ENCODE peak calls at places on chromosomes 11 and 22, in four cellular contexts. U is thoracic aorta; Z is ovary; T is CD8-positive, alpha-beta T cell. H is an unnamed sample.

GRCh38 chr11:75733346-75734107 is 15.9 kb downstream of the MOGAT2 start:
- DNase-seq in U (no peak), Z (no peak), T (no peak), H (no peak)

GRCh38 chr11:26914968-26915367 is 78.9 kb upstream of the FIBIN start:
- DNase-seq in U (no peak), Z (no peak), T (no peak), H (no peak)

GRCh38 chr22:37082251-37082650 is 27.3 kb downstream of the TMPRSS6 start:
- DNase-seq in U (no peak), Z (no peak), T (no peak), H (no peak)

GRCh38 chr11:34300571-34301295 is 57.1 kb downstream of the ABTB2 start:
- DNase-seq in U (no peak), Z (no peak), T (no peak), H (no peak)

GRCh38 chr11:120334894-120335462 is 1.2 kb upstream of the ARHGEF12 start:
- DNase-seq in U (peak; percentile 46), Z (peak; percentile 64), T (peak; percentile 37), H (peak; percentile 58)

GRCh38 chr22:17281026-17281809 is 62.0 kb upstream of the ADA2 start:
- DNase-seq in U (no peak), Z (no peak), T (no peak), H (no peak)

GRCh38 chr11:114928260-114928870 is 250.0 kb downstream of the NXPE2 start:
- DNase-seq in U (no peak), Z (no peak), T (no peak), H (peak; percentile 80)

GRCh38 chr11:131671320-131671719 is 300.9 kb downstream of the NTM start:
- DNase-seq in U (no peak), Z (no peak), T (no peak), H (no peak)

GRCh38 chr22:46069518-46070214 is 80.7 kb upstream of the PPARA start:
- DNase-seq in U (peak; percentile 71), Z (peak; percentile 94), T (peak; percentile 43), H (no peak)

GRCh38 chr11:111582881-111583280 is 19.4 kb upstream of the SIK2 start:
- DNase-seq in U (no peak), Z (no peak), T (no peak), H (no peak)

GRCh38 chr11:83706581-83706980 is 420.4 kb upstream of the CCDC90B start:
- DNase-seq in U (no peak), Z (no peak), T (no peak), H (no peak)

GRCh38 chr11:75420224-75421034 is 12.6 kb downstream of the KLHL35 start:
- DNase-seq in U (no peak), Z (no peak), T (no peak), H (peak; percentile 55)

GRCh38 chr22:48135641-48136040 is 1373.2 kb downstream of the TBC1D22A start:
- DNase-seq in U (no peak), Z (no peak), T (no peak), H (no peak)

GRCh38 chr22:47195676-47196492 is 433.4 kb downstream of the TBC1D22A start:
- DNase-seq in U (no peak), Z (no peak), T (no peak), H (no peak)

GRCh38 chr11:115580927-115581680 is 76.9 kb upstream of the CADM1 start:
- DNase-seq in U (no peak), Z (no peak), T (no peak), H (peak; percentile 49)

GRCh38 chr11:106321601-106322000 is 244.1 kb downstream of the AASDHPPT start:
- DNase-seq in U (no peak), Z (no peak), T (no peak), H (no peak)

GRCh38 chr11:1792461-1792860 is 28.7 kb upstream of the CTSD start:
- DNase-seq in U (no peak), Z (no peak), T (no peak), H (no peak)

GRCh38 chr11:70087446-70088167 is 9.5 kb downstream of the ANO1 start:
- DNase-seq in U (no peak), Z (no peak), T (no peak), H (peak; percentile 48)

GRCh38 chr11:64858467-64859401 is 14.3 kb upstream of the CDC42BPG start:
- DNase-seq in U (no peak), Z (no peak), T (peak; percentile 73), H (no peak)

GRCh38 chr22:25509391-25509791 is 55.1 kb upstream of the GRK3 start:
- DNase-seq in U (no peak), Z (no peak), T (no peak), H (no peak)

GRCh38 chr11:61345170-61345610 is 12.2 kb downstream of the TKFC start:
- DNase-seq in U (no peak), Z (no peak), T (no peak), H (peak; percentile 55)

GRCh38 chr22:32476804-32477203 is 2.2 kb downstream of the FBXO7 start:
- DNase-seq in U (no peak), Z (no peak), T (no peak), H (no peak)

GRCh38 chr11:35064114-35064800 is 74.7 kb upstream of the CD44 start:
- DNase-seq in U (no peak), Z (no peak), T (no peak), H (no peak)

GRCh38 chr11:88603499-88603898 is 266.0 kb upstream of the CTSC start:
- DNase-seq in U (no peak), Z (no peak), T (no peak), H (no peak)

GRCh38 chr11:131643171-131643570 is 272.8 kb downstream of the NTM start:
- DNase-seq in U (no peak), Z (no peak), T (no peak), H (no peak)

GRCh38 chr11:98365941-98366340 is 654.8 kb upstream of the CNTN5 start:
- DNase-seq in U (no peak), Z (no peak), T (no peak), H (no peak)

GRCh38 chr22:27698830-27699229 is 102.7 kb downstream of the MN1 start:
- DNase-seq in U (no peak), Z (no peak), T (no peak), H (no peak)

GRCh38 chr22:30290318-30290678 is 993 bp upstream of the CASTOR1 start:
- DNase-seq in U (no peak), Z (peak; percentile 50), T (no peak), H (no peak)

GRCh38 chr22:30288414-30289125 is 735 bp downstream of the CASTOR1 start:
- DNase-seq in U (no peak), Z (peak; percentile 61), T (no peak), H (no peak)

GRCh38 chr22:30290679-30291333 is 1.5 kb upstream of the CASTOR1 start:
- DNase-seq in U (peak; percentile 84), Z (peak; percentile 90), T (no peak), H (peak; percentile 63)

GRCh38 chr22:30289126-30289979 is at the start of gene CASTOR1:
- DNase-seq in U (peak; percentile 98), Z (peak; percentile 98), T (peak; percentile 88), H (peak; percentile 98)

DNA sequence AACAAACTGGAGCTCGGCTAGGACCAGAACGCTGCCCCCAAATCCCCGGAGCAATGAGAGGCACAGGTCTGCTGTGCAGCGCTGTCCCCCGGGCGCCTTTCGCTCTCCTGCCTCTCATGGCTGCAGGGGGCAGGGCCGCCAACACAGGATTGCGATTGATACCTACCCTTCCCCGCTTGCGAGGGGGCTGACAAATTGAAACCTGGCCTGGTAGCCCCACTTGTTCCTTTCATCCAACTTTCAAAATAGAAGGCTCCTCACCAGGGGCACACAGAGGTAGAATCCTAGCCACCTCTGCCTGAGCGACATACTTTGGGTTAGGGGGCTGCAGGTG is 642 bp upstream of the CASTOR1 start:
- DNase-seq in U (no peak), Z (no peak), T (no peak), H (no peak)
- H3K36me3 ChIP-seq in U (peaks cover 50% of the 10 kb centered on the region), Z (no peaks in the 10 kb centered on the region), T (peaks cover 23% of the 10 kb centered on the region), H (peaks cover 23% of the 10 kb centered on the region)

GRCh38 chr11:8914661-8915018 is 3.7 kb downstream of the AKIP1 start:
- DNase-seq in U (no peak), Z (no peak), T (no peak), H (no peak)
- H3K27ac ChIP-seq in U (peak overlapping the region; percentile 53), Z (no peak overlapping the region), T (peak overlapping the region; percentile 36), H (no peak overlapping the region)

GRCh38 chr11:118619444-118620205 is 12.2 kb downstream of the PHLDB1 start:
- DNase-seq in U (peak; percentile 80), Z (peak; percentile 28), T (no peak), H (no peak)
- H3K4me3 ChIP-seq in U (peak overlapping the region; percentile 42), Z (no peak overlapping the region), T (no peak overlapping the region), H (no peak overlapping the region)

GRCh38 chr11:119305556-119306372 is 11.2 kb downstream of the MCAM start:
- DNase-seq in U (no peak), Z (no peak), T (no peak), H (no peak)
- H3K36me3 ChIP-seq in U (peaks cover 18% of the 10 kb centered on the region), Z (no peaks in the 10 kb centered on the region), T (peaks cover 1% of the 10 kb centered on the region), H (peaks cover 5% of the 10 kb centered on the region)

GRCh38 chr22:21940521-21940920 is 12.1 kb downstream of the PPM1F start:
- DNase-seq in U (no peak), Z (no peak), T (no peak), H (no peak)
- H3K27ac ChIP-seq in U (no peak overlapping the region), Z (no peak overlapping the region), T (no peak overlapping the region), H (no peak overlapping the region)

H was measured in WERI-Rb-1.